ENCODE peak calls at places on chromosomes 4 and X, in four cellular contexts. One of them, this sample, is unnamed.

GRCh38 chrX:26295425-26295824 is 79.5 kb downstream of the MAGEB5 start:
- DNase-seq in tibial artery: no peak
- DNase-seq in suprapubic skin: no peak
- DNase-seq in PC-3: no peak
- DNase-seq in this sample: no peak

GRCh38 chr4:6724461-6725111 is 8.6 kb downstream of the BLOC1S4 start:
- DNase-seq in PC-3: no peak
- DNase-seq in suprapubic skin: no peak
- DNase-seq in tibial artery: no peak
- DNase-seq in this sample: no peak

GRCh38 chr4:124564121-124564520 is 148.4 kb downstream of the ANKRD50 start:
- DNase-seq in suprapubic skin: no peak
- DNase-seq in PC-3: no peak
- DNase-seq in tibial artery: no peak
- DNase-seq in this sample: no peak

GRCh38 chr4:41624765-41625164 is 86.8 kb downstream of the LIMCH1 start:
- DNase-seq in PC-3: no peak
- DNase-seq in tibial artery: no peak
- DNase-seq in suprapubic skin: no peak
- DNase-seq in this sample: no peak

GRCh38 chrX:34426334-34426733 is 230.8 kb downstream of the TMEM47 start:
- DNase-seq in tibial artery: no peak
- DNase-seq in suprapubic skin: no peak
- DNase-seq in PC-3: peak; percentile 1
- DNase-seq in this sample: no peak

GRCh38 chr4:42638993-42639392 is 17.9 kb downstream of the ATP8A1 start:
- DNase-seq in suprapubic skin: no peak
- DNase-seq in PC-3: no peak
- DNase-seq in tibial artery: no peak
- DNase-seq in this sample: no peak

GRCh38 chr4:176191974-176192373 is 3.4 kb downstream of the SPATA4 start:
- DNase-seq in tibial artery: no peak
- DNase-seq in PC-3: peak; percentile 33
- DNase-seq in suprapubic skin: no peak
- DNase-seq in this sample: no peak

GRCh38 chr4:40055873-40056721 is 553 bp upstream of the N4BP2 start:
- DNase-seq in PC-3: peak; percentile 72
- DNase-seq in suprapubic skin: peak; percentile 83
- DNase-seq in tibial artery: peak; percentile 60
- DNase-seq in this sample: peak; percentile 89

GRCh38 chr4:107709916-107710315 is 10.1 kb downstream of the PAPSS1 start:
- DNase-seq in suprapubic skin: no peak
- DNase-seq in PC-3: peak; percentile 47
- DNase-seq in tibial artery: no peak
- DNase-seq in this sample: no peak

GRCh38 chrX:12949205-12949926 is 25.5 kb upstream of the TMSB4X start:
- DNase-seq in tibial artery: no peak
- DNase-seq in PC-3: no peak
- DNase-seq in suprapubic skin: no peak
- DNase-seq in this sample: no peak

GRCh38 chrX:24479924-24480722 is 15.0 kb downstream of the PDK3 start:
- DNase-seq in tibial artery: peak; percentile 32
- DNase-seq in PC-3: peak; percentile 22
- DNase-seq in suprapubic skin: no peak
- DNase-seq in this sample: peak; percentile 64

GRCh38 chr4:184856277-184856609 is 30.5 kb upstream of the ACSL1 start:
- DNase-seq in tibial artery: no peak
- DNase-seq in PC-3: no peak
- DNase-seq in suprapubic skin: no peak
- DNase-seq in this sample: no peak

GRCh38 chr4:858831-859451 is 33.0 kb upstream of the CPLX1 start:
- DNase-seq in tibial artery: no peak
- DNase-seq in suprapubic skin: peak; percentile 57
- DNase-seq in PC-3: no peak
- DNase-seq in this sample: peak; percentile 77
- H3K36me3 ChIP-seq in tibial artery: peaks cover 91% of the 10 kb centered on the region
- H3K36me3 ChIP-seq in suprapubic skin: peaks cover 80% of the 10 kb centered on the region
- H3K36me3 ChIP-seq in PC-3: no peaks in the 10 kb centered on the region
- H3K36me3 ChIP-seq in this sample: peaks cover 92% of the 10 kb centered on the region

DNA sequence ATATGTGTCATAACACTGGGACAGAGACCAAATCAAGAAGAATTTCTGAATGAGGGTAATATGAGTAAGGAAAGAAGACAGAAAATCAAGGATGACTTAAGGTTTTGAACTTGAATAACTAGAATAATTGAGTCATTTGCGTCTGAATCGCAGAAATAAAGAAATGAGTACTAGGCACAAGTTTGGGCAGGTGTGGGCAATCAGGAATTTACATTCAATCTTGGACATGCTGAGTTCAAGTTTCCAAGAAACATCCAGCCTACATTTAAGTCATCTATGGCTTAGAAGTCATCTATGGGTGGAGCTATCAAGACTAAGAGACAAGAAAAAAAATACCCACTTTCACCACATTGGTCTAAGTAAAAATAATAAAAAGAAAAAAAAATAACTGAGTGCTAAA is 30.4 kb upstream of the WDR44 start:
- DNase-seq in suprapubic skin: no peak
- DNase-seq in tibial artery: no peak
- DNase-seq in PC-3: no peak
- DNase-seq in this sample: no peak
- H3K27ac ChIP-seq in suprapubic skin: no peak overlapping the region
- H3K27ac ChIP-seq in tibial artery: no peak overlapping the region
- H3K27ac ChIP-seq in PC-3: no peak overlapping the region
- H3K27ac ChIP-seq in this sample: no peak overlapping the region

GRCh38 chr4:1815096-1815996 is 22.3 kb downstream of the FGFR3 start:
- DNase-seq in PC-3: no peak
- DNase-seq in suprapubic skin: no peak
- DNase-seq in tibial artery: no peak
- DNase-seq in this sample: no peak
- H3K36me3 ChIP-seq in PC-3: peaks cover 22% of the 10 kb centered on the region
- H3K36me3 ChIP-seq in suprapubic skin: peaks cover 80% of the 10 kb centered on the region
- H3K36me3 ChIP-seq in tibial artery: peaks cover 73% of the 10 kb centered on the region
- H3K36me3 ChIP-seq in this sample: no peaks in the 10 kb centered on the region

DNA sequence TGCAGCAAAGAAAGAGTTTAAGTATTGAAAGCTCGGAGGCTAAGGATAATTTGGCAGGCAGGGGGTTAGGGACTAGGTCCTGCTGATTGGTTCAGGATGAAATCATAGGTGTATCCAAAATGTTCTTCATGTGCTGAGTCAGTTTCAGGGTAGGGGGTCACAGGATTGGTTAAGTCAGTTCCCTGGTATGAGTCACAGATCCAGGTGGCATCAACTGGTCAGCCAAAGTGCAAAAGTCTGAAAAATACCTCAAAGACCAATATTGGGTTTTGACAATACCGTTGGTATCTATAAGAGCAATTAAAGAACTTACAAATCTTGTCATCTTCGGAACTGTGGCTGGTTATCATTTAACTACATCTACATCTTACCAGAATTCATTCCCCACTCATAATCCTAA is 25.6 kb upstream of the PRDM8 start:
- DNase-seq in tibial artery: no peak
- DNase-seq in PC-3: no peak
- DNase-seq in suprapubic skin: no peak
- DNase-seq in this sample: no peak
- H3K27ac ChIP-seq in tibial artery: no peak overlapping the region
- H3K27ac ChIP-seq in PC-3: no peak overlapping the region
- H3K27ac ChIP-seq in suprapubic skin: no peak overlapping the region
- H3K27ac ChIP-seq in this sample: no peak overlapping the region

DNA sequence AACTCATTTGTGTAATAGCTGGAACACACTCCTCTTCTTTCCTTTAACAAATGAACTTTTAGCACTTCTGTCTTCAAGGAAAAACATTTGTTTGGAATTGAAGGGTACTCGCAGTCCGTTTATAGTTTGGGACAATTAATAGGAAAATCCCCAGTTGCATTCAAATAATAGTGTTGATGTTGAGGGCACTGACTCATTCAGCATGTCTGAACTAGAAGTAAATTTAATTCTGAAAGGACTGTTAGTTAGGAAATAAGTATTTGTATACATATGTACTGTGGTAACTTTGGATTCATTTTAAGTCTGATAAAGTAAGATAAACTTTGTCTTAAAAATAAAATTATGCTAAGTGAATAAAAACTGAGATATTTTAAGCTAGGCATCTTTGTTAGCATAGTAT is 27.2 kb downstream of the FAM199X start:
- DNase-seq in suprapubic skin: no peak
- DNase-seq in PC-3: no peak
- DNase-seq in tibial artery: no peak
- DNase-seq in this sample: no peak
- H3K36me3 ChIP-seq in suprapubic skin: peaks cover 24% of the 10 kb centered on the region
- H3K36me3 ChIP-seq in PC-3: peaks cover 8% of the 10 kb centered on the region
- H3K36me3 ChIP-seq in tibial artery: peaks cover 8% of the 10 kb centered on the region
- H3K36me3 ChIP-seq in this sample: peaks cover 43% of the 10 kb centered on the region

GRCh38 chr4:76579596-76580375 is 144.8 kb downstream of the SHROOM3 start:
- DNase-seq in tibial artery: no peak
- DNase-seq in suprapubic skin: no peak
- DNase-seq in PC-3: peak; percentile 38
- DNase-seq in this sample: no peak
- H3K27ac ChIP-seq in tibial artery: no peak overlapping the region
- H3K27ac ChIP-seq in suprapubic skin: no peak overlapping the region
- H3K27ac ChIP-seq in PC-3: no peak overlapping the region
- H3K27ac ChIP-seq in this sample: no peak overlapping the region

GRCh38 chrX:71128166-71128833 is 9.9 kb downstream of the MED12 start:
- DNase-seq in suprapubic skin: no peak
- DNase-seq in PC-3: no peak
- DNase-seq in tibial artery: no peak
- DNase-seq in this sample: no peak
- H3K36me3 ChIP-seq in suprapubic skin: peaks cover 84% of the 10 kb centered on the region
- H3K36me3 ChIP-seq in PC-3: peaks cover 33% of the 10 kb centered on the region
- H3K36me3 ChIP-seq in tibial artery: peaks cover 67% of the 10 kb centered on the region
- H3K36me3 ChIP-seq in this sample: peaks cover 90% of the 10 kb centered on the region

GRCh38 chrX:40644175-40644574 is 3.2 kb downstream of the CXorf38 start:
- DNase-seq in PC-3: no peak
- DNase-seq in tibial artery: no peak
- DNase-seq in suprapubic skin: no peak
- DNase-seq in this sample: no peak
- H3K27ac ChIP-seq in PC-3: peak overlapping the region; percentile 84
- H3K27ac ChIP-seq in tibial artery: peak overlapping the region; percentile 73
- H3K27ac ChIP-seq in suprapubic skin: peak overlapping the region; percentile 38
- H3K27ac ChIP-seq in this sample: peak overlapping the region; percentile 71